ENCODE peak calls at places on chromosome 14, in seven cellular contexts. R is psoas muscle; E is LoVo; T is brain microvascular endothelial cell; F is endothelial cell; O is NCI-H1694 treated with DMSO at 0.1 percent for 48 hours; G is stimulated activated CD8-positive, alpha-beta memory T cell treated with anti-CD3 and anti-CD28 coated beads, Interleukin-4, amount 100 ng/mL, for 1 hour. Q is an unnamed sample.

GRCh38 chr14:49918709-49919108 is 25.8 kb downstream of the ARF6 start:
- DNase-seq in R (no peak), E (no peak), T (no peak), F (no peak), O (no peak), G (no peak), Q (no peak)

GRCh38 chr14:103848720-103849077 is 1.3 kb upstream of the PPP1R13B start:
- DNase-seq in R (no peak), E (no peak), T (no peak), F (no peak), O (no peak), G (no peak), Q (no peak)

GRCh38 chr14:91204657-91205056 is 39.8 kb downstream of the GPR68 start:
- DNase-seq in R (no peak), E (no peak), T (no peak), F (no peak), O (no peak), G (no peak), Q (no peak)

GRCh38 chr14:52783211-52783610 is 8.2 kb downstream of the GNPNAT1 start:
- DNase-seq in R (no peak), E (no peak), T (no peak), F (no peak), O (no peak), G (no peak), Q (no peak)

GRCh38 chr14:70139384-70139783 is 49.4 kb downstream of the SLC8A3 start:
- DNase-seq in R (no peak), E (no peak), T (no peak), F (no peak), O (no peak), G (no peak), Q (no peak)

GRCh38 chr14:65791551-65791981 is 379.0 kb downstream of the FUT8 start:
- DNase-seq in R (no peak), E (no peak), T (peak), F (no peak), O (no peak), G (no peak), Q (no peak)

GRCh38 chr14:24279301-24280186 is 8.1 kb upstream of the RABGGTA start:
- DNase-seq in R (no peak), E (no peak), T (no peak), F (no peak), O (peak), G (no peak), Q (no peak)

GRCh38 chr14:101098641-101099040 is 195.1 kb upstream of the RTL1 start:
- DNase-seq in R (no peak), E (no peak), T (peak), F (peak), O (no peak), G (no peak), Q (no peak)

GRCh38 chr14:66009104-66009503 is 477.1 kb upstream of the CCDC196 start:
- DNase-seq in R (no peak), E (peak), T (peak), F (no peak), O (no peak), G (no peak), Q (no peak)

GRCh38 chr14:33484264-33484663 is 466.6 kb downstream of the EGLN3 start:
- DNase-seq in R (no peak), E (no peak), T (peak), F (no peak), O (no peak), G (no peak), Q (no peak)

GRCh38 chr14:22008766-22009165 is 335.1 kb upstream of the OR4E1 start:
- DNase-seq in R (no peak), E (no peak), T (no peak), F (no peak), O (no peak), G (no peak), Q (no peak)

GRCh38 chr14:50944647-50945413 is 547 bp upstream of the PYGL start:
- DNase-seq in R (peak), E (peak), T (no peak), F (peak), O (peak), G (no peak), Q (no peak)

GRCh38 chr14:100474176-100474575 is 113.0 kb downstream of the BEGAIN start:
- DNase-seq in R (no peak), E (no peak), T (no peak), F (no peak), O (no peak), G (no peak), Q (no peak)

GRCh38 chr14:105700622-105701288 is 174.4 kb downstream of the TMEM121 start:
- DNase-seq in R (no peak), E (no peak), T (no peak), F (no peak), O (no peak), G (no peak), Q (no peak)

GRCh38 chr14:92397140-92397815 is 74.3 kb downstream of the SLC24A4 start:
- DNase-seq in R (no peak), E (peak), T (peak), F (no peak), O (peak), G (no peak), Q (no peak)

GRCh38 chr14:57938533-57938932 is 72.6 kb upstream of the SLC35F4 start:
- DNase-seq in R (no peak), E (no peak), T (no peak), F (no peak), O (no peak), G (no peak), Q (no peak)

GRCh38 chr14:101705733-101706508 is 55.6 kb upstream of the PPP2R5C start:
- DNase-seq in R (peak), E (no peak), T (no peak), F (no peak), O (no peak), G (no peak), Q (no peak)

GRCh38 chr14:51473351-51473750 is 178.4 kb upstream of the FRMD6 start:
- DNase-seq in R (no peak), E (no peak), T (no peak), F (no peak), O (no peak), G (no peak), Q (no peak)

GRCh38 chr14:24241829-24242443 is 487 bp downstream of the TINF2 start:
- DNase-seq in R (peak), E (peak), T (peak), F (peak), O (peak), G (peak), Q (peak)